ENCODE peak calls at places on chromosomes 16 and 17, in seven cellular contexts. Q, S, H, P, L, I and X are unnamed samples.

GRCh38 chr16:65312071-65312470 is 190.2 kb upstream of the CDH11 start:
- DNase-seq in Q (peak), S (no peak), H (no peak), P (peak), L (no peak), I (no peak), X (peak)

GRCh38 chr17:61542027-61542426 is 49.0 kb downstream of the NACA2 start:
- DNase-seq in Q (no peak), S (no peak), H (no peak), P (no peak), L (no peak), I (no peak), X (no peak)

GRCh38 chr16:84484579-84485254 is 19.7 kb downstream of the MEAK7 start:
- DNase-seq in Q (peak), S (peak), H (peak), P (peak), L (peak), I (peak), X (peak)

GRCh38 chr17:27239046-27239445 is 54.9 kb upstream of the WSB1 start:
- DNase-seq in Q (no peak), S (no peak), H (no peak), P (no peak), L (no peak), I (no peak), X (no peak)

GRCh38 chr17:66578781-66579489 is 256.0 kb upstream of the CACNG5 start:
- DNase-seq in Q (no peak), S (no peak), H (no peak), P (peak), L (no peak), I (no peak), X (no peak)

GRCh38 chr17:10638151-10638550 is 19.0 kb downstream of the MYH3 start:
- DNase-seq in Q (no peak), S (no peak), H (no peak), P (no peak), L (no peak), I (no peak), X (no peak)

GRCh38 chr16:84117482-84117843 is 721 bp upstream of the MBTPS1 start:
- DNase-seq in Q (peak), S (no peak), H (peak), P (no peak), L (peak), I (peak), X (peak)

GRCh38 chr16:28987170-28987853 is 2.5 kb downstream of the LAT start:
- DNase-seq in Q (no peak), S (no peak), H (no peak), P (no peak), L (no peak), I (no peak), X (no peak)

GRCh38 chr17:55641559-55642160 is 81.0 kb downstream of the TMEM100 start:
- DNase-seq in Q (peak), S (no peak), H (peak), P (peak), L (peak), I (peak), X (peak)

GRCh38 chr17:39600469-39601009 is 7.2 kb downstream of the NEUROD2 start:
- DNase-seq in Q (no peak), S (no peak), H (no peak), P (no peak), L (no peak), I (no peak), X (no peak)

GRCh38 chr16:74107795-74108610 is 188.6 kb upstream of the PSMD7 start:
- DNase-seq in Q (peak), S (peak), H (no peak), P (peak), L (peak), I (peak), X (peak)

GRCh38 chr16:4452674-4453073 is 21.8 kb downstream of the NMRAL1 start:
- DNase-seq in Q (no peak), S (no peak), H (no peak), P (no peak), L (no peak), I (no peak), X (no peak)

GRCh38 chr17:79944251-79944812 is 91.3 kb downstream of the TBC1D16 start:
- DNase-seq in Q (no peak), S (no peak), H (no peak), P (no peak), L (no peak), I (no peak), X (no peak)

GRCh38 chr17:38749222-38750043 is 1.3 kb upstream of the PCGF2 start:
- DNase-seq in Q (peak), S (peak), H (peak), P (peak), L (no peak), I (peak), X (no peak)

GRCh38 chr16:14015948-14016347 is 55.2 kb upstream of the MRTFB start:
- DNase-seq in Q (peak), S (no peak), H (no peak), P (peak), L (no peak), I (no peak), X (peak)

GRCh38 chr16:86572041-86572521 is 5.5 kb downstream of the FOXC2 start:
- DNase-seq in Q (no peak), S (no peak), H (no peak), P (no peak), L (no peak), I (no peak), X (no peak)

GRCh38 chr16:55021595-55022475 is 91.2 kb downstream of the IRX5 start:
- DNase-seq in Q (peak), S (no peak), H (no peak), P (peak), L (no peak), I (peak), X (peak)

GRCh38 chr17:45293413-45294211 is 23.2 kb downstream of the MAP3K14 start:
- DNase-seq in Q (peak), S (no peak), H (no peak), P (peak), L (no peak), I (peak), X (peak)

GRCh38 chr16:69532761-69533459 is 32.9 kb upstream of the NFAT5 start:
- DNase-seq in Q (no peak), S (no peak), H (no peak), P (no peak), L (no peak), I (no peak), X (no peak)

GRCh38 chr17:8602679-8603078 is 27.8 kb downstream of the MYH10 start:
- DNase-seq in Q (peak), S (no peak), H (no peak), P (no peak), L (no peak), I (no peak), X (no peak)

GRCh38 chr16:67199011-67199807 is at the start of gene ELMO3:
- DNase-seq in Q (no peak), S (no peak), H (no peak), P (no peak), L (no peak), I (no peak), X (peak)

GRCh38 chr16:15440852-15441251 is 6.5 kb downstream of the BMERB1 start:
- DNase-seq in Q (peak), S (no peak), H (no peak), P (peak), L (no peak), I (no peak), X (peak)

GRCh38 chr17:29342148-29342765 is 47.9 kb upstream of the TAOK1 start:
- DNase-seq in Q (no peak), S (no peak), H (no peak), P (no peak), L (no peak), I (peak), X (no peak)

GRCh38 chr17:63549289-63549945 is 860 bp upstream of the DCAF7 start:
- DNase-seq in Q (no peak), S (no peak), H (no peak), P (no peak), L (no peak), I (peak), X (no peak)

GRCh38 chr16:4349332-4349731 is 1.8 kb downstream of the PAM16 start:
- DNase-seq in Q (no peak), S (no peak), H (no peak), P (no peak), L (no peak), I (no peak), X (no peak)

GRCh38 chr17:2101448-2102257 is 46.8 kb downstream of the HIC1 start:
- DNase-seq in Q (peak), S (no peak), H (peak), P (no peak), L (peak), I (peak), X (peak)

GRCh38 chr16:2774161-2774891 is 2.8 kb downstream of the ELOB start:
- DNase-seq in Q (no peak), S (no peak), H (no peak), P (no peak), L (no peak), I (no peak), X (no peak)

GRCh38 chr17:81398855-81399451 is 3.7 kb downstream of the BAHCC1 start:
- DNase-seq in Q (peak), S (no peak), H (no peak), P (peak), L (no peak), I (no peak), X (no peak)

GRCh38 chr17:61081959-61082358 is 317.7 kb upstream of the TBX2 start:
- DNase-seq in Q (no peak), S (no peak), H (no peak), P (no peak), L (no peak), I (no peak), X (no peak)

GRCh38 chr16:84485255-84486010 is 19.0 kb downstream of the MEAK7 start:
- DNase-seq in Q (no peak), S (no peak), H (no peak), P (no peak), L (no peak), I (no peak), X (no peak)

GRCh38 chr16:14196539-14196938 is 125.4 kb downstream of the MRTFB start:
- DNase-seq in Q (no peak), S (no peak), H (no peak), P (no peak), L (no peak), I (peak), X (no peak)

GRCh38 chr17:78341559-78342437 is 18.1 kb downstream of the SOCS3 start:
- DNase-seq in Q (peak), S (peak), H (no peak), P (peak), L (peak), I (no peak), X (peak)

GRCh38 chr17:28701987-28702751 is 9.5 kb downstream of the PROCA1 start:
- DNase-seq in Q (no peak), S (no peak), H (peak), P (no peak), L (no peak), I (no peak), X (no peak)